ENCODE peak calls at places on chromosomes 1 and 21, in six cellular contexts. L is HFF-Myc, D is RPMI8226, G is amygdala, Z is AG08396, J is iPS DF 19.7. S is an unnamed sample.

GRCh38 chr21:43703068-43703880 is 15.7 kb upstream of the PDXK start:
- DNase-seq in G (no peak), D (no peak), L (peak; percentile 56), J (no peak), Z (no peak), S (peak; percentile 49)

GRCh38 chr1:165707984-165708706 is 9.8 kb upstream of the ALDH9A1 start:
- DNase-seq in J (no peak), L (no peak), G (no peak), Z (no peak), D (no peak), S (no peak)

GRCh38 chr1:53878492-53879105 is 11.0 kb downstream of the YIPF1 start:
- DNase-seq in Z (peak; percentile 40), D (peak; percentile 71), G (no peak), L (peak; percentile 19), J (peak; percentile 17), S (no peak)

GRCh38 chr1:47872871-47873270 is 124.3 kb downstream of the TRABD2B start:
- DNase-seq in J (no peak), L (no peak), Z (no peak), D (no peak), G (no peak), S (no peak)

GRCh38 chr1:32817815-32818786 is 648 bp downstream of the S100PBP start:
- DNase-seq in Z (peak; percentile 68), G (no peak), D (peak; percentile 64), L (no peak), J (peak; percentile 45), S (peak; percentile 73)

GRCh38 chr1:32362474-32363313 is at the start of the genes FAM229A and TSSK3:
- DNase-seq in D (no peak), L (no peak), Z (no peak), J (no peak), G (no peak), S (no peak)

GRCh38 chr1:155941845-155942507 is 538 bp downstream of the RXFP4 start:
- DNase-seq in J (no peak), L (no peak), Z (no peak), D (peak; percentile 25), G (no peak), S (no peak)

GRCh38 chr1:222224576-222224975 is 323.3 kb downstream of the HHIPL2 start:
- DNase-seq in D (no peak), Z (no peak), J (no peak), G (no peak), L (no peak), S (no peak)

GRCh38 chr21:42883921-42884320 is 4.6 kb upstream of the WDR4 start:
- DNase-seq in D (no peak), J (no peak), G (no peak), Z (no peak), L (no peak), S (no peak)

GRCh38 chr1:48246727-48247126 is 24.2 kb downstream of the SLC5A9 start:
- DNase-seq in D (peak; percentile 33), J (no peak), G (no peak), L (no peak), Z (no peak), S (no peak)

GRCh38 chr1:75174031-75174760 is 40.0 kb downstream of the LHX8 start:
- DNase-seq in D (no peak), L (no peak), G (no peak), Z (no peak), J (no peak), S (no peak)

GRCh38 chr1:200336111-200336845 is 73.6 kb downstream of the ZNF281 start:
- DNase-seq in Z (no peak), J (no peak), D (no peak), L (no peak), G (no peak), S (peak; percentile 28)

GRCh38 chr1:180888870-180889269 is 23.8 kb upstream of the KIAA1614 start:
- DNase-seq in J (no peak), L (no peak), Z (no peak), G (no peak), D (no peak), S (no peak)

GRCh38 chr1:80054129-80054528 is 1047.6 kb upstream of the ADGRL4 start:
- DNase-seq in Z (no peak), L (peak; percentile 82), D (peak; percentile 55), G (no peak), J (no peak), S (peak; percentile 15)

S was measured in HuH-7.